ENCODE peak calls at places on chromosomes 1 and 21, in five cellular contexts. One of them, this sample, is unnamed.
A peak's percentile ranks its signal among the peaks of the same experiment; 100 is the strongest.

GRCh38 chr1:180584869-180585268 is 26.1 kb downstream of the OVAAL start:
- DNase-seq in HCT116: no peak
- DNase-seq in cardiac muscle cell: no peak
- DNase-seq in endodermal cell: no peak
- DNase-seq in pancreas: no peak
- DNase-seq in this sample: no peak

GRCh38 chr1:215568287-215568692 is 1.2 kb downstream of the KCTD3 start:
- DNase-seq in HCT116: no peak
- DNase-seq in cardiac muscle cell: peak; percentile 67
- DNase-seq in endodermal cell: no peak
- DNase-seq in pancreas: no peak
- DNase-seq in this sample: no peak

GRCh38 chr1:167819849-167820683 is 93.9 kb downstream of the ADCY10 start:
- DNase-seq in HCT116: peak; percentile 41
- DNase-seq in cardiac muscle cell: peak; percentile 94
- DNase-seq in endodermal cell: peak; percentile 93
- DNase-seq in pancreas: peak; percentile 88
- DNase-seq in this sample: peak; percentile 83

GRCh38 chr1:153547560-153548551 is 1.2 kb downstream of the S100A3 start:
- DNase-seq in HCT116: no peak
- DNase-seq in cardiac muscle cell: no peak
- DNase-seq in endodermal cell: peak; percentile 45
- DNase-seq in pancreas: no peak
- DNase-seq in this sample: no peak

GRCh38 chr1:230012093-230012393 is 55.0 kb upstream of the GALNT2 start:
- DNase-seq in HCT116: no peak
- DNase-seq in cardiac muscle cell: no peak
- DNase-seq in endodermal cell: no peak
- DNase-seq in pancreas: no peak
- DNase-seq in this sample: no peak

GRCh38 chr1:39268906-39269305 is 64.4 kb downstream of the MACF1 start:
- DNase-seq in HCT116: no peak
- DNase-seq in cardiac muscle cell: no peak
- DNase-seq in endodermal cell: peak; percentile 85
- DNase-seq in pancreas: no peak
- DNase-seq in this sample: no peak

GRCh38 chr1:97137862-97138514 is 416.4 kb downstream of the PTBP2 start:
- DNase-seq in HCT116: peak; percentile 37
- DNase-seq in cardiac muscle cell: peak; percentile 89
- DNase-seq in endodermal cell: peak; percentile 64
- DNase-seq in pancreas: no peak
- DNase-seq in this sample: no peak

GRCh38 chr1:67675800-67676199 is 9.2 kb upstream of the GADD45A start:
- DNase-seq in HCT116: no peak
- DNase-seq in cardiac muscle cell: no peak
- DNase-seq in endodermal cell: no peak
- DNase-seq in pancreas: no peak
- DNase-seq in this sample: no peak

GRCh38 chr1:31764307-31765040 is at the start of gene ADGRB2:
- DNase-seq in HCT116: no peak
- DNase-seq in cardiac muscle cell: no peak
- DNase-seq in endodermal cell: peak; percentile 83
- DNase-seq in pancreas: peak; percentile 73
- DNase-seq in this sample: no peak

GRCh38 chr1:9653195-9653782 is 1.8 kb downstream of the PIK3CD start:
- DNase-seq in HCT116: no peak
- DNase-seq in cardiac muscle cell: no peak
- DNase-seq in endodermal cell: no peak
- DNase-seq in pancreas: no peak
- DNase-seq in this sample: no peak

GRCh38 chr1:13582713-13583443 is 754 bp upstream of the PDPN start:
- DNase-seq in HCT116: no peak
- DNase-seq in cardiac muscle cell: no peak
- DNase-seq in endodermal cell: peak; percentile 73
- DNase-seq in pancreas: no peak
- DNase-seq in this sample: no peak

GRCh38 chr1:10387611-10388386 is 11.1 kb upstream of the PGD start:
- DNase-seq in HCT116: no peak
- DNase-seq in cardiac muscle cell: peak; percentile 68
- DNase-seq in endodermal cell: peak; percentile 62
- DNase-seq in pancreas: no peak
- DNase-seq in this sample: no peak

GRCh38 chr1:61220531-61220930 is 138.2 kb downstream of the NFIA start:
- DNase-seq in HCT116: no peak
- DNase-seq in cardiac muscle cell: no peak
- DNase-seq in endodermal cell: no peak
- DNase-seq in pancreas: no peak
- DNase-seq in this sample: no peak

GRCh38 chr1:162373072-162373427 is 3.6 kb downstream of the SPATA46 start:
- DNase-seq in HCT116: no peak
- DNase-seq in cardiac muscle cell: no peak
- DNase-seq in endodermal cell: no peak
- DNase-seq in pancreas: no peak
- DNase-seq in this sample: no peak

GRCh38 chr1:203202431-203203245 is 16.1 kb upstream of the CHI3L1 start:
- DNase-seq in HCT116: no peak
- DNase-seq in cardiac muscle cell: peak; percentile 99
- DNase-seq in endodermal cell: no peak
- DNase-seq in pancreas: no peak
- DNase-seq in this sample: no peak

GRCh38 chr1:3274972-3275371 is 179.5 kb upstream of the ARHGEF16 start:
- DNase-seq in HCT116: no peak
- DNase-seq in cardiac muscle cell: no peak
- DNase-seq in endodermal cell: no peak
- DNase-seq in pancreas: peak; percentile 76
- DNase-seq in this sample: no peak

DNA sequence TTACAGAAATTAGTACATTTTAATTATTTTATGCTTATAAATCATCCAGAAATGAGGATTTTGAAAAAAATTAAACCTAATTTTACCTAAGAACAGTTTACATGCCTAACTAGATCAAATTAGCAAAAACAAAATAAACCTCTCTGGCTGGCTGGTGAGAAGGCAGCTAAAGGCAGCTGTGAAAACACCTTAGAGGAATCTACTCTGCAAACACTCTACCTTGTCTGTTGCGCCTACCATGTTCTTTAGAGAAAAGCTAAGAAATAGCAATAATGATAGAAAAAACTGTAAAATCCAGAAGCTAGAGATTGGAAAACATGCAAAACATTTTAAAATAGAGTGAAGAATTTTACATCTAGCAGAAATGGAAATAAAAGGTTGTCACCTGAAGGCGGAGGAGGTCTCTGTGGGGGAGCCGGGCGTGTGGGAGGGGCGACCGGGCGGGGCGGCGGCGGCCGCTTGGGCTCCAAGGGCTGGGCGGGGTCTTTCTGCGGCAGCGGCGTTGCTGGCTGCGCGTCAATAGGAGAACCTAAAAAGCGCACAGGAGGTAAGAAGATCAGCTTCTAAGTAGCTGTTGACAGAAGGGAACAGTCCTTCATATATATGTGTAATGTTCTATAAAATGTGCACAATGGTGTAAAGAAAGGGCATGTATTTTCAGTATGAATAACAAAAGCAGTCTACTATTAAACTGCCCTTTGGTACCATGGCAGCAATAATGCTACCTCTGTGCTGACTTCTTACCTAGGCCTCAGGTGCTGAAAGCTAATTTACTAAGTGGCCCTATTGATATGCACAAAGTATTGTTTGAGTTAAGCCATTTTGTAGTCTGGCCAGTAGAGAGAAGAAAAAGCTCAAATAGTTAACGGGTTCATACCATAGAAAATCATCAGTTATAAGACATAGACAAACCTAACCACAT is 33.3 kb upstream of the CFAP298 start:
- DNase-seq in HCT116: no peak
- DNase-seq in cardiac muscle cell: no peak
- DNase-seq in endodermal cell: peak; percentile 89
- DNase-seq in pancreas: no peak
- DNase-seq in this sample: no peak
- H3K4me1 ChIP-seq in HCT116: no peaks in the 10 kb centered on the region
- H3K4me1 ChIP-seq in cardiac muscle cell: no peaks in the 10 kb centered on the region
- H3K4me1 ChIP-seq in endodermal cell: peaks cover 5% of the 10 kb centered on the region
- H3K4me1 ChIP-seq in pancreas: no peaks in the 10 kb centered on the region
- H3K4me1 ChIP-seq in this sample: no peaks in the 10 kb centered on the region

GRCh38 chr1:36172983-36173382 is 17.0 kb downstream of the MAP7D1 start:
- DNase-seq in HCT116: no peak
- DNase-seq in cardiac muscle cell: peak; percentile 56
- DNase-seq in endodermal cell: no peak
- DNase-seq in pancreas: no peak
- DNase-seq in this sample: no peak
- H3K36me3 ChIP-seq in HCT116: peaks cover 39% of the 10 kb centered on the region
- H3K36me3 ChIP-seq in cardiac muscle cell: peaks cover 45% of the 10 kb centered on the region
- H3K36me3 ChIP-seq in endodermal cell: peaks cover 86% of the 10 kb centered on the region
- H3K36me3 ChIP-seq in pancreas: no peaks in the 10 kb centered on the region
- H3K36me3 ChIP-seq in this sample: peaks cover 34% of the 10 kb centered on the region

GRCh38 chr1:236052227-236052993 is 12.5 kb downstream of the NID1 start:
- DNase-seq in HCT116: no peak
- DNase-seq in cardiac muscle cell: no peak
- DNase-seq in endodermal cell: no peak
- DNase-seq in pancreas: no peak
- DNase-seq in this sample: no peak

GRCh38 chr1:236045771-236046170 is 19.1 kb downstream of the NID1 start:
- DNase-seq in HCT116: no peak
- DNase-seq in cardiac muscle cell: no peak
- DNase-seq in endodermal cell: no peak
- DNase-seq in pancreas: no peak
- DNase-seq in this sample: no peak

DNA sequence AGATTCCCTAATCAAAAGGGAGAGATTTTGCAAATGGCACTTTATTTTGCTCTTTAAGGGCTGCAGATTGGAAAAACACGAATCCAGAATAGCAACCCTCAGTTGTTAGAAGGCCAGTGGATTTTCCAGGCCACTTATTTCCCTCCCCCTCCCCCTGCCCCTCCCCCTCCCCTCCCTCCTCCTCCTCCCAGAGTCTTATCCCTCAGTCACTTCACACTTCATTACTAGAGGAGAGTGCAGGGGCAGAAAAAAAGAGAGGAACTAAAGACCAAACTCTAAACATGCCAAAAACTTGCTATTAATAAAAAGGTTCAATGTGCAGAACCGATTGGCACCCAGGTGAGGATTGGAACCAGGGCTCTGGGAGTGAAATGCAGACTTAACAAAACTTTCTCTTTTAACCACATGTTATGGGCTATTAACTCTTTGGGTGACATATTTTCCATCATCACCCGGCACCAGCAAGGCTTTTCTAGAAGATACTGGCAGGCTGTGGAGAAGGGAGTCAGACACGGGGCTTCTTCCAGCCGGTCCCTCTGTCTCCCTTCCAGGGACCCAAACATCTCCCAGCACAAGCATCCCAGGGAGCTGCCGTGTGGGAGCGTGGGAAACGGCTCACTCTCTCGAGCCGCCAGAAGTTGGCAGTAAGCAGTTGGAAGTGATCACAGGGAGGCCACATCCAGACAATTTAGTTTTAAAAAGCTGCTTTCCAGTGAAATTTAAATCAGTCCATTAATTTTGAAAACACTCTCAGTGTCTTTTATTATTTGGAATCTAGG is 13.6 kb downstream of the NID1 start:
- DNase-seq in HCT116: no peak
- DNase-seq in cardiac muscle cell: peak; percentile 57
- DNase-seq in endodermal cell: peak; percentile 65
- DNase-seq in pancreas: no peak
- DNase-seq in this sample: no peak
- H3K4me1 ChIP-seq in HCT116: no peaks in the 10 kb centered on the region
- H3K4me1 ChIP-seq in cardiac muscle cell: peaks cover 9% of the 10 kb centered on the region
- H3K4me1 ChIP-seq in endodermal cell: no peaks in the 10 kb centered on the region
- H3K4me1 ChIP-seq in pancreas: no peaks in the 10 kb centered on the region
- H3K4me1 ChIP-seq in this sample: no peaks in the 10 kb centered on the region

DNA sequence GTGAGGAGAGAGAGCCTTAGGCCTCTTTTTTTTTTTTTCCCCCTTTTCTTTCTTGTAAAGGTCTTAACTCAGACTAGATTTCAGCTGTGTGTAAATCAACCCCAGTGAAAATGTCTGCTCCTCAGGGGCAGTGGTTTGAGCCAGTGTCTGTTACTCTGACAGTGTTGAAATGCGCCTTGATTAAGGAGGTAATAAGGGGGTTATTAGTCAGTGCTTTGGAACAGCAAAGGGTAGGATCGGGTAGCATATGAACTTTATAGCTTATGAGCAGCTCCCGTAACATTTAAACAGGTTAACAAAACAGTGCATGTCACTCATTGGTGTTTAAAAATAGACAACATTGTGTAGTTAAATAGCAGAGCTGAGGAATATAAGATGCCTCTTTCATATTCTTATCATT is 10.3 kb downstream of the UTP11 start:
- DNase-seq in HCT116: no peak
- DNase-seq in cardiac muscle cell: no peak
- DNase-seq in endodermal cell: no peak
- DNase-seq in pancreas: no peak
- DNase-seq in this sample: no peak
- H3K36me3 ChIP-seq in HCT116: peaks cover 64% of the 10 kb centered on the region
- H3K36me3 ChIP-seq in cardiac muscle cell: peaks cover 62% of the 10 kb centered on the region
- H3K36me3 ChIP-seq in endodermal cell: peaks cover 73% of the 10 kb centered on the region
- H3K36me3 ChIP-seq in pancreas: no peaks in the 10 kb centered on the region
- H3K36me3 ChIP-seq in this sample: peaks cover 13% of the 10 kb centered on the region

GRCh38 chr1:12475158-12475934 is 142.7 kb downstream of the DHRS3 start:
- DNase-seq in HCT116: no peak
- DNase-seq in cardiac muscle cell: no peak
- DNase-seq in endodermal cell: no peak
- DNase-seq in pancreas: no peak
- DNase-seq in this sample: no peak

GRCh38 chr1:12473596-12474329 is 144.2 kb downstream of the DHRS3 start:
- DNase-seq in HCT116: no peak
- DNase-seq in cardiac muscle cell: no peak
- DNase-seq in endodermal cell: no peak
- DNase-seq in pancreas: no peak
- DNase-seq in this sample: no peak

GRCh38 chr1:12472410-12472797 is 145.6 kb downstream of the DHRS3 start:
- DNase-seq in HCT116: no peak
- DNase-seq in cardiac muscle cell: no peak
- DNase-seq in endodermal cell: no peak
- DNase-seq in pancreas: no peak
- DNase-seq in this sample: no peak

GRCh38 chr1:12475947-12476346 is 142.1 kb downstream of the DHRS3 start:
- DNase-seq in HCT116: no peak
- DNase-seq in cardiac muscle cell: peak; percentile 53
- DNase-seq in endodermal cell: no peak
- DNase-seq in pancreas: no peak
- DNase-seq in this sample: no peak

DNA sequence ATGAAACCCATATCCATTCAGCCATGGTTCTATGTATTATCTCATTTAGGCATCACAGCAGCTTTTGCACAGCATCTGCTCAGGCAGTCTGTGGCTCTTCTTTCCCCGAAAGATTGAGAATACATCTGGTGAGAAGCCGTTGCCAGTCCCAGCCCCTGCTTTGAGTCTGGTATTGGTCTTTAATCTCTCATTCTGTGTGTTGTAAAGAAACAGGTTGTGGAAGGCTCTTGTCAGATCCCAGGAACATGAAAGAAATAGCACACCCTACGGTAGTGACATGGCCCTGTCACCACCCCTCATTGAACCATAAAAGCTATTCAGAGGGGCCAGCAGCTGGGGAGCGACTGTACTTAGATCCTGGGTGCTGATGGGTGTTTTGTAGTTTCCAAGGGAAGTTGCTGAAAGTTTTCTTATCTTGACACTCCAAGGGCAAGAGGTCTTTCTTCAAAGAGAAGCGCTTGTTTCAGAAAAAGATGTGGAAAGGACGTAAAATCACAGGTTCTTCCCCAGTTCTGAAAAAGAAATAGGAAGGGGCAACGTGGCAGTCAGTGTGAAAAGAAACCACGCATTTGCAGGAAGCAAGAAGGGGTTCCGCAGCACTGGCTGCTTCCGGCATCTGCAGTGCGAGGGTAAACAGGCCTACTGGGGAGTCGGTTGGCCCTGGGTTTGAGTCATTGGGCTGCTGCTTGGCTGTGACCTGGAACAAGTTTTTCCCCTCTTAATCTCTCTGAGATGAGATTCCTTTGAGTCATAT is 145.0 kb downstream of the DHRS3 start:
- DNase-seq in HCT116: no peak
- DNase-seq in cardiac muscle cell: no peak
- DNase-seq in endodermal cell: no peak
- DNase-seq in pancreas: no peak
- DNase-seq in this sample: no peak
- H3K4me1 ChIP-seq in HCT116: peaks cover 61% of the 10 kb centered on the region
- H3K4me1 ChIP-seq in cardiac muscle cell: peaks cover 50% of the 10 kb centered on the region
- H3K4me1 ChIP-seq in endodermal cell: no peaks in the 10 kb centered on the region
- H3K4me1 ChIP-seq in pancreas: peaks cover 43% of the 10 kb centered on the region
- H3K4me1 ChIP-seq in this sample: no peaks in the 10 kb centered on the region

This sample was measured in right lobe of liver.